ENCODE peak calls at places on chromosomes 13 and 19, in eight cellular contexts. R, P, S, G, J, E, F and Y are unnamed samples.

GRCh38 chr13:104253063-104253680 is 1187.0 kb upstream of the SLC10A2 start:
- DNase-seq in J (no peak), F (no peak), E (no peak), P (no peak), S (no peak), G (no peak), R (no peak), Y (peak; percentile 2)

GRCh38 chr19:15934332-15935078 is at the start of gene CYP4F11:
- DNase-seq in R (no peak), E (no peak), F (no peak), J (peak; percentile 42), S (peak; percentile 81), P (peak; percentile 71), G (no peak), Y (no peak)

GRCh38 chr13:113959198-113959597 is 14.7 kb downstream of the C13orf46 start:
- DNase-seq in S (peak; percentile 76), G (no peak), R (no peak), E (peak; percentile 60), F (no peak), P (no peak), J (no peak), Y (no peak)

GRCh38 chr19:35349614-35350521 is 2.2 kb downstream of the FFAR1 start:
- DNase-seq in R (no peak), G (no peak), S (no peak), F (no peak), P (no peak), E (no peak), J (no peak), Y (no peak)

GRCh38 chr19:58033741-58034475 is at the start of gene ZSCAN1:
- DNase-seq in J (peak; percentile 86), F (peak; percentile 21), S (no peak), E (no peak), G (peak; percentile 5), P (peak; percentile 94), R (no peak), Y (peak; percentile 96)

GRCh38 chr13:77300176-77301141 is 26.4 kb downstream of the MYCBP2 start:
- DNase-seq in R (no peak), J (no peak), S (no peak), G (no peak), P (no peak), F (peak; percentile 74), E (no peak), Y (peak; percentile 41)

GRCh38 chr19:17255150-17255621 is 9.4 kb downstream of the USHBP1 start:
- DNase-seq in F (no peak), E (no peak), J (no peak), P (no peak), G (no peak), S (no peak), R (no peak), Y (peak; percentile 32)

GRCh38 chr19:4347521-4347920 is 4.2 kb downstream of the MPND start:
- DNase-seq in E (no peak), P (no peak), R (no peak), J (no peak), S (no peak), F (no peak), G (no peak), Y (no peak)

GRCh38 chr13:111411186-111411858 is 90.9 kb downstream of the TEX29 start:
- DNase-seq in J (no peak), F (no peak), R (no peak), P (no peak), G (no peak), S (no peak), E (no peak), Y (no peak)

GRCh38 chr13:112854321-112854720 is 114.7 kb upstream of the MCF2L start:
- DNase-seq in P (no peak), G (no peak), R (no peak), E (no peak), S (no peak), J (no peak), F (no peak), Y (no peak)

GRCh38 chr13:102580552-102581169 is 16.1 kb upstream of the TPP2 start:
- DNase-seq in F (peak; percentile 63), J (peak; percentile 58), S (no peak), E (peak; percentile 35), P (no peak), G (no peak), R (no peak), Y (peak; percentile 71)

GRCh38 chr13:61546413-61546812 is 130.8 kb upstream of the PCDH20 start:
- DNase-seq in F (no peak), G (no peak), P (no peak), R (no peak), S (no peak), J (no peak), E (no peak), Y (no peak)

GRCh38 chr13:97313481-97313880 is 91.3 kb downstream of the MBNL2 start:
- DNase-seq in G (no peak), J (no peak), S (no peak), R (no peak), P (no peak), F (no peak), E (no peak), Y (no peak)

GRCh38 chr19:1183543-1184172 is 9.6 kb upstream of the SBNO2 start:
- DNase-seq in F (peak; percentile 88), S (peak; percentile 85), J (peak; percentile 24), G (no peak), R (no peak), P (no peak), E (no peak), Y (peak; percentile 83)

GRCh38 chr19:42125536-42125935 is 6.7 kb downstream of the POU2F2 start:
- DNase-seq in F (no peak), S (no peak), J (peak; percentile 34), E (no peak), G (no peak), R (no peak), P (no peak), Y (no peak)

GRCh38 chr19:4343056-4343844 is at the start of gene MPND:
- DNase-seq in P (peak; percentile 93), R (peak; percentile 92), F (peak; percentile 85), J (peak; percentile 92), S (peak; percentile 69), E (peak; percentile 30), G (peak; percentile 91), Y (peak; percentile 95)

GRCh38 chr13:44967656-44968451 is 21.4 kb downstream of the NUFIP1 start:
- DNase-seq in R (no peak), S (no peak), G (no peak), F (peak; percentile 20), E (no peak), J (no peak), P (no peak), Y (peak; percentile 35)

GRCh38 chr13:27334774-27335490 is 64.3 kb downstream of the RASL11A start:
- DNase-seq in J (no peak), P (no peak), G (no peak), S (no peak), F (no peak), R (no peak), E (no peak), Y (no peak)

GRCh38 chr19:6802336-6803035 is 30.0 kb downstream of the VAV1 start:
- DNase-seq in F (peak; percentile 33), R (peak; percentile 57), E (no peak), S (peak; percentile 23), P (no peak), G (peak; percentile 57), J (no peak), Y (no peak)

GRCh38 chr19:20315543-20315942 is 148.5 kb downstream of the ZNF486 start:
- DNase-seq in S (no peak), E (no peak), F (no peak), J (no peak), P (no peak), R (no peak), G (no peak), Y (no peak)

GRCh38 chr19:32421589-32422361 is 16.2 kb downstream of the DPY19L3 start:
- DNase-seq in E (no peak), J (no peak), F (no peak), G (no peak), S (no peak), P (no peak), R (no peak), Y (no peak)

GRCh38 chr13:24213932-24214331 is 53.4 kb downstream of the SPATA13 start:
- DNase-seq in E (no peak), P (no peak), G (no peak), J (no peak), S (no peak), F (no peak), R (no peak), Y (no peak)

GRCh38 chr13:57045816-57046691 is 94.7 kb upstream of the PRR20A start:
- DNase-seq in P (no peak), R (no peak), S (no peak), J (no peak), G (no peak), E (no peak), F (no peak), Y (no peak)

GRCh38 chr13:88162076-88162702 is 491.0 kb downstream of the SLITRK5 start:
- DNase-seq in G (no peak), E (no peak), P (no peak), J (no peak), F (no peak), R (no peak), S (no peak), Y (no peak)

GRCh38 chr13:105135852-105136251 is 1399.6 kb downstream of the EFNB2 start:
- DNase-seq in J (no peak), F (no peak), S (no peak), G (no peak), P (no peak), E (no peak), R (no peak), Y (peak; percentile 63)

GRCh38 chr13:50990540-50991506 is 81.2 kb downstream of the RNASEH2B start:
- DNase-seq in F (peak; percentile 56), P (no peak), R (no peak), G (no peak), E (no peak), J (peak; percentile 72), S (no peak), Y (peak; percentile 88)

GRCh38 chr13:105153626-105154025 is 1381.8 kb downstream of the EFNB2 start:
- DNase-seq in F (peak; percentile 5), S (no peak), J (no peak), P (no peak), R (no peak), E (no peak), G (no peak), Y (no peak)

GRCh38 chr19:43779820-43780219 is 953 bp downstream of the KCNN4 start:
- DNase-seq in P (no peak), G (no peak), E (no peak), J (no peak), R (no peak), F (no peak), S (no peak), Y (no peak)

GRCh38 chr13:96792736-96793444 is 201.4 kb downstream of the OXGR1 start:
- DNase-seq in G (no peak), R (no peak), S (no peak), J (no peak), F (peak; percentile 3), E (no peak), P (no peak), Y (no peak)

GRCh38 chr13:33242984-33243617 is 42.5 kb downstream of the STARD13 start:
- DNase-seq in G (no peak), F (no peak), J (no peak), P (no peak), S (no peak), R (no peak), E (no peak), Y (no peak)

GRCh38 chr13:23384111-23384510 is 49.4 kb downstream of the SACS start:
- DNase-seq in F (peak; percentile 81), G (no peak), R (no peak), E (no peak), S (no peak), P (no peak), J (no peak), Y (no peak)

GRCh38 chr13:27792393-27793218 is at the start of gene GSX1:
- DNase-seq in S (no peak), E (peak; percentile 45), F (peak; percentile 55), J (peak; percentile 84), R (peak; percentile 36), G (peak; percentile 30), P (no peak), Y (peak; percentile 89)

GRCh38 chr13:23069571-23069970 is 111.2 kb upstream of the SGCG start:
- DNase-seq in S (no peak), J (no peak), P (no peak), G (no peak), F (peak; percentile 61), R (no peak), E (no peak), Y (peak; percentile 34)

GRCh38 chr19:49071860-49072547 is 495 bp downstream of the KCNA7 start:
- DNase-seq in G (no peak), F (no peak), J (peak; percentile 92), R (no peak), E (no peak), P (no peak), S (no peak), Y (peak; percentile 60)